ENCODE peak calls at places on chromosomes 5 and 9, in seven cellular contexts. K, M, P, X, O, R and B are unnamed samples.

GRCh38 chr5:52922384-52922783 is 66.8 kb upstream of the ITGA2 start:
- DNase-seq in P (peak; percentile 84), R (no peak), X (peak; percentile 49), M (no peak), O (no peak), K (peak; percentile 98), B (peak; percentile 47)

GRCh38 chr5:91541696-91542095 is 158.6 kb upstream of the ARRDC3 start:
- DNase-seq in O (no peak), K (peak; percentile 64), X (no peak), P (peak; percentile 47), M (no peak), R (no peak), B (no peak)

GRCh38 chr5:176866913-176867312 is 32.2 kb downstream of the HK3 start:
- DNase-seq in P (no peak), R (no peak), O (no peak), X (no peak), M (no peak), K (no peak), B (peak; percentile 70)

GRCh38 chr9:16384993-16385392 is 485.5 kb downstream of the BNC2 start:
- DNase-seq in M (no peak), K (no peak), P (no peak), X (no peak), R (no peak), O (no peak), B (no peak)

GRCh38 chr5:11334404-11334803 is 569.8 kb downstream of the CTNND2 start:
- DNase-seq in X (no peak), M (no peak), K (no peak), P (no peak), O (no peak), R (no peak), B (peak; percentile 31)

GRCh38 chr5:152113401-152113800 is 188.8 kb upstream of the GLRA1 start:
- DNase-seq in O (peak; percentile 22), P (no peak), K (no peak), X (no peak), R (no peak), M (no peak), B (no peak)

GRCh38 chr9:120729796-120730195 is 15.5 kb upstream of the MEGF9 start:
- DNase-seq in O (peak; percentile 37), R (no peak), M (no peak), P (no peak), K (no peak), X (no peak), B (peak; percentile 29)

GRCh38 chr5:91898865-91899264 is 515.7 kb upstream of the ARRDC3 start:
- DNase-seq in R (no peak), M (no peak), X (no peak), K (no peak), P (no peak), O (no peak), B (peak; percentile 64)

GRCh38 chr5:170427672-170428236 is 38.6 kb upstream of the KCNMB1 start:
- DNase-seq in K (no peak), O (no peak), P (no peak), M (no peak), R (no peak), X (no peak), B (peak; percentile 32)

GRCh38 chr5:103375356-103375755 is 116.8 kb downstream of the MACIR start:
- DNase-seq in M (no peak), O (peak; percentile 38), K (no peak), X (no peak), R (no peak), P (no peak), B (no peak)

GRCh38 chr9:5876711-5877110 is 14.0 kb upstream of the MLANA start:
- DNase-seq in O (no peak), X (no peak), K (no peak), P (no peak), M (no peak), R (no peak), B (no peak)

GRCh38 chr5:134113572-134113907 is 941 bp upstream of the TCF7 start:
- DNase-seq in K (no peak), X (no peak), R (no peak), P (no peak), O (no peak), M (no peak), B (no peak)